ENCODE peak calls at places on chromosomes 4 and X, in nine cellular contexts. B is stimulated activated CD4-positive, alpha-beta T cell treated with anti-CD3 and anti-CD28 coated beads, TNF-alpha, amount 100 ng/mL, for 48 hours; J is NCI-H2081; P is RWPE1; W is NCI-H187 treated with DMSO at 0.1 percent for 48 hours; I is HEK293T; U is substantia nigra; N is mucosa of descending colon; Q is HFFc6. E is an unnamed sample.

GRCh38 chr4:186949847-186950246 is 226.2 kb upstream of the FAT1 start:
- DNase-seq in B (no peak), P (no peak), N (no peak), W (no peak), I (no peak), J (no peak), U (no peak), Q (no peak), E (no peak)

GRCh38 chrX:47129157-47129878 is 15.2 kb downstream of the NDUFB11 start:
- DNase-seq in I (peak; percentile 90), U (peak; percentile 87), Q (peak; percentile 94), W (peak; percentile 72), N (peak; percentile 94), P (peak; percentile 95), B (peak; percentile 74), J (peak; percentile 93), E (peak; percentile 93)

GRCh38 chr4:8350841-8351461 is 81.4 kb downstream of the HTRA3 start:
- DNase-seq in Q (no peak), J (no peak), B (no peak), I (no peak), N (no peak), U (no peak), W (no peak), P (no peak), E (no peak)

GRCh38 chrX:53714580-53715335 is 28.2 kb upstream of the HUWE1 start:
- DNase-seq in I (no peak), Q (no peak), P (peak; percentile 37), N (peak; percentile 14), W (no peak), B (peak; percentile 59), U (no peak), J (no peak), E (peak; percentile 51)

GRCh38 chr4:125022855-125023501 is 291.8 kb upstream of the FAT4 start:
- DNase-seq in W (no peak), P (no peak), N (no peak), J (no peak), I (no peak), U (no peak), B (no peak), Q (no peak), E (no peak)

GRCh38 chr4:17064959-17065358 is 166.5 kb upstream of the LDB2 start:
- DNase-seq in W (no peak), N (no peak), J (no peak), U (no peak), P (no peak), Q (no peak), B (no peak), I (no peak), E (no peak)

GRCh38 chr4:37693450-37694190 is 7.4 kb upstream of the RELL1 start:
- DNase-seq in N (no peak), P (peak; percentile 81), B (no peak), W (no peak), U (no peak), J (no peak), Q (peak; percentile 89), I (no peak), E (peak; percentile 93)

GRCh38 chrX:47562615-47563243 is 1.7 kb downstream of the ARAF start:
- DNase-seq in P (no peak), J (no peak), W (no peak), N (peak; percentile 41), Q (no peak), B (peak; percentile 28), U (no peak), I (no peak), E (peak; percentile 38)

GRCh38 chrX:68830486-68831404 is 1.9 kb downstream of the EFNB1 start:
- DNase-seq in B (no peak), Q (no peak), N (peak; percentile 35), J (no peak), U (no peak), I (no peak), W (no peak), P (no peak), E (no peak)

GRCh38 chr4:146407669-146408084 is 114.1 kb downstream of the SLC10A7 start:
- DNase-seq in J (no peak), W (no peak), B (no peak), P (peak; percentile 1), N (no peak), U (no peak), I (no peak), Q (no peak), E (peak; percentile 26)

GRCh38 chr4:87038837-87039715 is 104.3 kb downstream of the AFF1 start:
- DNase-seq in P (peak; percentile 77), Q (peak; percentile 88), N (no peak), I (peak; percentile 33), W (peak; percentile 70), U (peak; percentile 69), J (peak; percentile 13), B (no peak), E (peak; percentile 91)

GRCh38 chr4:120850048-120850599 is 72.4 kb downstream of the PRDM5 start:
- DNase-seq in U (no peak), N (no peak), I (no peak), P (no peak), W (no peak), J (no peak), B (no peak), Q (peak; percentile 41), E (peak; percentile 79)

GRCh38 chrX:15856580-15856979 is 2.0 kb upstream of the AP1S2 start:
- DNase-seq in W (no peak), I (no peak), U (no peak), B (no peak), P (no peak), N (no peak), Q (no peak), J (no peak), E (no peak)

GRCh38 chr4:147799986-147800555 is 68.2 kb downstream of the ARHGAP10 start:
- DNase-seq in W (no peak), B (peak; percentile 19), Q (no peak), J (no peak), I (no peak), U (no peak), P (no peak), N (peak; percentile 24), E (no peak)

GRCh38 chr4:173801361-173801760 is 271.3 kb upstream of the HAND2 start:
- DNase-seq in P (no peak), W (no peak), I (no peak), J (no peak), B (no peak), N (no peak), U (no peak), Q (no peak), E (no peak)

GRCh38 chr4:165384608-165385007 is 5.8 kb downstream of the CPE start:
- DNase-seq in B (no peak), J (peak; percentile 44), P (no peak), Q (no peak), W (no peak), N (no peak), I (no peak), U (no peak), E (peak; percentile 15)

GRCh38 chrX:101407167-101407747 is 468 bp downstream of the GLA start:
- DNase-seq in I (no peak), W (no peak), J (no peak), N (peak; percentile 33), Q (no peak), B (no peak), U (no peak), P (no peak), E (no peak)

GRCh38 chr4:87975466-87975865 is at the start of gene SPP1:
- DNase-seq in J (no peak), N (no peak), B (peak; percentile 9), P (no peak), W (no peak), I (peak; percentile 52), Q (peak; percentile 9), U (peak; percentile 78), E (peak; percentile 45)

GRCh38 chr4:48445704-48446103 is 37.4 kb upstream of the SLC10A4 start:
- DNase-seq in U (no peak), Q (peak; percentile 27), P (peak; percentile 26), B (no peak), J (no peak), W (no peak), N (no peak), I (no peak), E (peak; percentile 10)

GRCh38 chr4:81600511-81601269 is 129.0 kb upstream of the RASGEF1B start:
- DNase-seq in U (no peak), I (no peak), Q (no peak), N (no peak), W (no peak), J (no peak), P (no peak), B (no peak), E (no peak)

GRCh38 chr4:153257151-153257620 is 52.9 kb downstream of the TRIM2 start:
- DNase-seq in W (no peak), N (no peak), B (peak; percentile 27), P (no peak), Q (peak; percentile 74), I (peak; percentile 64), J (peak; percentile 32), U (peak; percentile 75), E (peak; percentile 44)

GRCh38 chrX:65196758-65197371 is 220.6 kb upstream of the ZC4H2 start:
- DNase-seq in N (peak; percentile 78), Q (no peak), B (no peak), U (peak; percentile 0), P (no peak), I (peak; percentile 33), J (no peak), W (no peak), E (no peak)

GRCh38 chr4:154578919-154579318 is 11.6 kb downstream of the FGA start:
- DNase-seq in J (no peak), N (no peak), I (no peak), B (no peak), U (no peak), Q (no peak), P (no peak), W (no peak), E (no peak)